ENCODE peak calls at places on chromosomes 5 and 9, in seven cellular contexts. O, E, N, F, G, P and W are unnamed samples.

GRCh38 chr5:54595724-54596123 is 78.2 kb downstream of the SNX18 start:
- DNase-seq in N (no peak), G (no peak), P (no peak), O (no peak), E (peak; percentile 47), F (no peak), W (no peak)

GRCh38 chr5:95641803-95642220 is 4.8 kb upstream of the RFESD start:
- DNase-seq in E (peak; percentile 54), G (peak; percentile 77), F (peak; percentile 64), P (no peak), N (peak; percentile 52), O (no peak), W (peak; percentile 66)

GRCh38 chr5:115549154-115549553 is 4.6 kb upstream of the FEM1C start:
- DNase-seq in G (peak; percentile 45), E (peak; percentile 19), N (no peak), P (no peak), F (no peak), O (no peak), W (no peak)

GRCh38 chr5:171416160-171417049 is 3.0 kb upstream of the FGF18 start:
- DNase-seq in G (no peak), P (no peak), N (peak; percentile 5), O (no peak), E (no peak), F (no peak), W (no peak)

GRCh38 chr9:113828211-113828610 is 47.9 kb upstream of the ZNF618 start:
- DNase-seq in N (no peak), G (no peak), F (no peak), O (no peak), E (peak; percentile 8), P (no peak), W (no peak)

GRCh38 chr5:141747152-141747640 is 65.2 kb upstream of the ARAP3 start:
- DNase-seq in O (peak; percentile 41), N (peak; percentile 47), P (peak; percentile 22), G (no peak), E (peak; percentile 38), F (peak; percentile 77), W (peak; percentile 96)

GRCh38 chr5:139138790-139139189 is 59.4 kb downstream of the SIL1 start:
- DNase-seq in G (peak; percentile 44), N (no peak), F (peak; percentile 35), P (no peak), O (no peak), E (peak; percentile 56), W (peak; percentile 77)

GRCh38 chr9:98951967-98952366 is 8.3 kb downstream of the COL15A1 start:
- DNase-seq in N (no peak), O (no peak), E (no peak), P (no peak), G (no peak), F (no peak), W (no peak)

GRCh38 chr9:93654351-93654961 is 78.1 kb downstream of the PHF2 start:
- DNase-seq in F (no peak), E (no peak), G (no peak), N (no peak), P (no peak), O (no peak), W (no peak)

GRCh38 chr9:93650448-93650847 is 74.1 kb downstream of the PHF2 start:
- DNase-seq in G (no peak), N (no peak), O (no peak), F (peak; percentile 15), P (no peak), E (no peak), W (no peak)

GRCh38 chr9:93651521-93651950 is 75.2 kb downstream of the PHF2 start:
- DNase-seq in N (no peak), P (no peak), F (peak; percentile 8), E (no peak), G (no peak), O (no peak), W (peak; percentile 0)

GRCh38 chr9:93653762-93654161 is 77.4 kb downstream of the PHF2 start:
- DNase-seq in N (no peak), P (no peak), G (no peak), O (no peak), F (no peak), E (no peak), W (no peak)

GRCh38 chr9:93652604-93653592 is 76.5 kb downstream of the PHF2 start:
- DNase-seq in G (no peak), F (no peak), P (no peak), E (no peak), O (no peak), N (no peak), W (no peak)
- TF ChIP-seq CTCF in G (no peak), F (no peak), P (no peak), E (no peak), O (no peak), N (no peak), W (no peak)

GRCh38 chr9:128406848-128407391 is 13.7 kb upstream of the CERCAM start:
- DNase-seq in G (peak; percentile 65), P (no peak), E (peak; percentile 50), N (no peak), O (no peak), F (no peak), W (no peak)

GRCh38 chr9:128408963-128409431 is 11.7 kb upstream of the CERCAM start:
- DNase-seq in N (no peak), P (no peak), O (no peak), G (no peak), E (no peak), F (no peak), W (no peak)

GRCh38 chr9:128411373-128412119 is 9.1 kb upstream of the CERCAM start:
- DNase-seq in E (no peak), G (no peak), F (no peak), P (no peak), O (no peak), N (no peak), W (no peak)

GRCh38 chr9:128409998-128410397 is 10.7 kb upstream of the CERCAM start:
- DNase-seq in P (no peak), N (no peak), O (no peak), E (no peak), F (no peak), G (peak; percentile 24), W (no peak)

DNA sequence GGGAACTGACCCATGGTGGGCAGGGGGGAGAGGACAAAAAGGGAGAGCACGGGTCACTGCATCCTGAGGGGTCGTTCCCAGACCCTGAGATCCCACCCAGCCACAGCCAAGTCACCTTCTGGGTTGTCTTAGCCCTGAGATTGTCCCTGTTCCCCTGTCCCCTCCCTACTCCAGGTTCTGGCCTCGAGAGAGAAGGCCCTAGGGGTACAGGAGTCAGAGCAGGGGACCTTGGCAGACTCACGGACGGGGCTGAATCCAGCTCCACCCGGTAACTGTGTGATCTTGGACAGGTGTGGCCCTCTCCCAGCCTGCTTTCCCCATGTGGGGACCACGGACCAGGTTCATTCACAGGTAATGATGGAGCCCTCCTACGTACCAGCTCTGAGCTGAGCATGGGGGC is 11.2 kb upstream of the CERCAM start:
- DNase-seq in G (no peak), P (no peak), O (no peak), N (no peak), F (no peak), E (no peak), W (no peak)
- H3K27me3 ChIP-seq in G (peaks cover 13% of the 10 kb centered on the region), P (no peaks in the 10 kb centered on the region), O (no peaks in the 10 kb centered on the region), N (no peaks in the 10 kb centered on the region), F (peaks cover 5% of the 10 kb centered on the region), E (peaks cover 10% of the 10 kb centered on the region), W (peaks cover 27% of the 10 kb centered on the region)

GRCh38 chr9:70413427-70413797 is 1.0 kb downstream of the KLF9 start:
- DNase-seq in E (no peak), F (no peak), O (no peak), N (no peak), P (no peak), G (no peak), W (no peak)

GRCh38 chr9:70412678-70413426 is 1.6 kb downstream of the KLF9 start:
- DNase-seq in N (peak; percentile 88), G (peak; percentile 37), O (peak; percentile 90), F (peak; percentile 92), P (peak; percentile 48), E (peak; percentile 79), W (peak; percentile 95)

GRCh38 chr9:70410368-70410767 is 4.1 kb downstream of the KLF9 start:
- DNase-seq in F (no peak), E (peak; percentile 65), G (no peak), P (no peak), O (no peak), N (no peak), W (no peak)

GRCh38 chr9:70411141-70411929 is 3.1 kb downstream of the KLF9 start:
- DNase-seq in O (peak; percentile 65), E (peak; percentile 75), F (peak; percentile 72), P (peak; percentile 39), N (peak; percentile 65), G (peak; percentile 9), W (peak; percentile 48)

DNA sequence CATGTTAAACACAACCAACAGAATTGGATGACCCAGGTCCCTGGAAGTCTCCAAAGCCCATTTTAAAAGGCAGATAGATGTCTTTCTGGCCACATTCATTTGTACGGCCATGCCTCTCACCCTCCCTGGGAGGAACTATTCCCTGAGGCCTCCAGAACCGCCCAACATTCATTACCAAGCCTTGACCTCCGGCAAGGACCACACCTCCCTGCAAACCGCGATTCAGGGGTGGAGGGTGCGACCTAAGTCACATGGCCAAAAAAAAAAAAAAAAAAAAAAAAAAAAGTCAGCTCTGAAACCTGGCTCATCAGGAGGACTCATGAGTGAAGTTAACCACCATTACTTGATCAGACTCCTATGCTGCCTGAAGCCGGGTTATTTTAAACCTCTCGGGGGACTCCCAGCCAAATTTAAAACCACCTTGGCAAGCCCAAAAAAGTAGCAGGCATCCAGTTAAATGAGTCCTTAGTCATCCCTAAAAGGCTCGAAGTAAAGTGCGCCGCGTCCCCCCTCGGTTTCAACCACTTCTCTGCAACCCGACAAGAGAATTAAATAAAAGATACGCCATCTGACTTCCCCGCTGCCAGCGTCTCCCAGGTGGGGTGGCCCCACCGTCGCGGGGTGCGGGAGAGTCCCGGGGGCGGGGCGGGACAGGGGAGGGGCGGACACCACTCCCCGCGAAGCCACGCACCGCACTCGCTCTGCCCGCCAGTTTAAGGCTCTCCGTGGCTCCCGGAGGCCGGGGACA is 2.4 kb downstream of the KLF9 start:
- DNase-seq in O (peak; percentile 74), F (peak; percentile 78), G (peak; percentile 81), E (peak; percentile 71), N (peak; percentile 65), P (peak; percentile 60), W (peak; percentile 80)
- TF ChIP-seq POLR2A in O (no peak), F (peak; percentile 14), G (no peak), E (peak; percentile 11), N (no peak), P (peak; percentile 50), W (peak; percentile 51)

GRCh38 chr5:149931992-149932436 is 12.6 kb downstream of the PDE6A start:
- DNase-seq in P (no peak), O (no peak), E (no peak), N (no peak), G (no peak), F (no peak), W (no peak)

GRCh38 chr5:149935431-149935901 is 9.1 kb downstream of the PDE6A start:
- DNase-seq in P (no peak), N (peak; percentile 81), F (no peak), G (peak; percentile 27), E (no peak), O (peak; percentile 48), W (no peak)

GRCh38 chr5:149930754-149931574 is 13.6 kb downstream of the PDE6A start:
- DNase-seq in F (no peak), N (no peak), O (no peak), G (no peak), P (no peak), E (no peak), W (peak; percentile 26)

GRCh38 chr5:149930060-149930753 is 14.4 kb downstream of the PDE6A start:
- DNase-seq in F (no peak), N (no peak), E (no peak), P (no peak), G (no peak), O (no peak), W (peak; percentile 62)

DNA sequence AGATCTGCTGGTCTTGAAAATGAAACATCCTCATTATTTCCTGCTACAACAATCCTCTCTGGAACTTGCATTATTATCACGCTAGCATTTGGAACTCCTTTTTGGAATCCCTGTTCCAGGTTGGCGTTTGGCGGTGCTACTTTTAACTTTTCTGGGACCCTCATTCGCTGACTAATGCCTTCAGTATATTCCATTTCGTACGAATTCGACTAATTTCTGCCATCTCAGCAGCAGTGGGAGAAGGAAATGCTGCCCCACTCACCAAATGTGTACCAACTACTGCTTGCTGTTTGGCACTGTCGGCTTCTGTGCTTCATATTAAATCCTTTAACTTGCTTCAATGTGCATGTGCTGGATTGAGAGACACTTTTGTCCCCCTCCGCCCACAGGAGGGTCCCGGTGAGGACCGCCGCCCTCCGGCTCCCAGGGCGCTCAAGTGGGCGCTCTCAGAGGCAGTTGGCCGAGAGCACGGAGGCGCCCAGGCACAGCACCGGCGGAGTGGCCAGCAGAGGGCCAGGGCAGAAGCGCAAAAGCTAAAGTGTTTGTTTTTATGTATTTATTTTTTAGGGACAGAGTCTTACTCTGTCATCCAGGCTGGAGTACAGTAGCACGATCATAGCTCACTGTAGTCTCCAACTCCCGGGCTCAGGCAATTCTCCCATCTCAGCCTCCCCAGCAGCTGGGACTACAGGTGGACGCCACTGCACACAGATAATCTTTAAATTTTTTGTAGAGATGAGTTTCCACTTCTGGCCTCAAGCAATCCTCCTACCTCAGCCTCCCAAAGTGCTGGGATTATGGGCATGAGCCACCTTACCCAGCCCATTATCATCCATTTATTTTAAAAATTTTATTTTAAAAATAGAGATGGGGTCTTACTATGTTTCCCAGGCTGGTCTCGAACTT is 11.9 kb downstream of the PDE6A start:
- DNase-seq in E (no peak), N (no peak), O (peak; percentile 28), P (no peak), G (peak; percentile 13), F (no peak), W (no peak)
- TF ChIP-seq CTCF in E (no peak), N (no peak), O (no peak), P (no peak), G (peak; percentile 83), F (peak; percentile 18), W (no peak)